ENCODE peak calls at places on chromosomes 5 and 9, in six cellular contexts. S is fibroblast of lung, J is astrocyte, H is H9, N is HCT116, V is GM12878. A is an unnamed sample.

GRCh38 chr5:18605186-18605585 is 970.9 kb downstream of the TAF11L14 start:
- DNase-seq in S (no peak), J (no peak), H (no peak), N (no peak), V (no peak), A (no peak)

GRCh38 chr5:133499896-133500295 is 112.4 kb downstream of the FSTL4 start:
- DNase-seq in S (no peak), J (no peak), H (no peak), N (no peak), V (no peak), A (no peak)

GRCh38 chr5:132102944-132103343 is 29.4 kb downstream of the CSF2 start:
- DNase-seq in S (no peak), J (no peak), H (no peak), N (no peak), V (no peak), A (no peak)

GRCh38 chr5:124907098-124907644 is 160.7 kb upstream of the ZNF608 start:
- DNase-seq in S (no peak), J (no peak), H (no peak), N (no peak), V (no peak), A (no peak)

GRCh38 chr9:81848472-81848871 is 79.8 kb upstream of the SPATA31D4 start:
- DNase-seq in S (peak), J (peak), H (no peak), N (no peak), V (no peak), A (peak)

GRCh38 chr5:103849934-103850333 is 287.3 kb upstream of the NUDT12 start:
- DNase-seq in S (peak), J (peak), H (no peak), N (peak), V (peak), A (peak)

GRCh38 chr9:91395106-91395552 is 28.5 kb downstream of the NFIL3 start:
- DNase-seq in S (peak), J (no peak), H (no peak), N (no peak), V (no peak), A (peak)

GRCh38 chr5:72662936-72663335 is 153.5 kb upstream of the TNPO1 start:
- DNase-seq in S (no peak), J (no peak), H (no peak), N (no peak), V (no peak), A (no peak)

GRCh38 chr5:132776077-132776931 is 735 bp downstream of the SEPTIN8 start:
- DNase-seq in S (peak), J (peak), H (peak), N (no peak), V (no peak), A (peak)

GRCh38 chr9:120910643-120911042 is 16.0 kb downstream of the TRAF1 start:
- DNase-seq in S (no peak), J (no peak), H (no peak), N (no peak), V (no peak), A (peak)

GRCh38 chr9:135101926-135102325 is 14.5 kb downstream of the OLFM1 start:
- DNase-seq in S (no peak), J (no peak), H (no peak), N (no peak), V (no peak), A (no peak)

GRCh38 chr9:131885144-131885609 is 145.3 kb upstream of the RAPGEF1 start:
- DNase-seq in S (no peak), J (no peak), H (no peak), N (no peak), V (no peak), A (no peak)

GRCh38 chr5:1217596-1218206 is 7.5 kb upstream of the SLC6A18 start:
- DNase-seq in S (no peak), J (no peak), H (peak), N (no peak), V (no peak), A (no peak)

GRCh38 chr9:129480227-129480626 is 140.7 kb downstream of the C9orf50 start:
- DNase-seq in S (peak), J (no peak), H (no peak), N (no peak), V (no peak), A (no peak)

GRCh38 chr5:50564558-50564957 is 101.9 kb upstream of the PARP8 start:
- DNase-seq in S (no peak), J (no peak), H (no peak), N (no peak), V (no peak), A (no peak)

GRCh38 chr5:115584501-115584900 is 17.8 kb downstream of the TICAM2 start:
- DNase-seq in S (no peak), J (no peak), H (no peak), N (no peak), V (no peak), A (no peak)

GRCh38 chr5:125199968-125200841 is 453.8 kb upstream of the ZNF608 start:
- DNase-seq in S (peak), J (peak), H (peak), N (no peak), V (no peak), A (no peak)

GRCh38 chr5:159850192-159850573 is 66.1 kb upstream of the ADRA1B start:
- DNase-seq in S (peak), J (peak), H (no peak), N (no peak), V (no peak), A (peak)

GRCh38 chr5:141814064-141814982 is 63.9 kb downstream of the PCDH1 start:
- DNase-seq in S (peak), J (no peak), H (peak), N (peak), V (no peak), A (peak)

GRCh38 chr5:38846379-38846967 is 661 bp downstream of the OSMR start:
- DNase-seq in S (peak), J (no peak), H (peak), N (no peak), V (no peak), A (no peak)

GRCh38 chr9:27471789-27472585 is 52.1 kb upstream of the IFNK start:
- DNase-seq in S (no peak), J (peak), H (no peak), N (no peak), V (no peak), A (no peak)

GRCh38 chr5:45696206-45696836 is at the start of gene HCN1:
- DNase-seq in S (peak), J (peak), H (peak), N (no peak), V (no peak), A (no peak)

GRCh38 chr5:175895701-175896102 is 24.3 kb downstream of the CPLX2 start:
- DNase-seq in S (no peak), J (no peak), H (no peak), N (no peak), V (peak), A (no peak)
- H3K27ac ChIP-seq in S (no peak), J (no peak), H (no peak), N (no peak), V (no peak), A (no peak)

GRCh38 chr5:149773245-149774095 is 43.4 kb downstream of the PPARGC1B start:
- DNase-seq in S (no peak), J (no peak), H (no peak), N (no peak), V (no peak), A (no peak)

GRCh38 chr5:149767278-149767550 is 37.1 kb downstream of the PPARGC1B start:
- DNase-seq in S (no peak), J (no peak), H (no peak), N (no peak), V (no peak), A (no peak)

GRCh38 chr5:149766460-149767277 is 36.6 kb downstream of the PPARGC1B start:
- DNase-seq in S (no peak), J (no peak), H (no peak), N (no peak), V (no peak), A (no peak)

GRCh38 chr5:149775785-149776184 is 45.7 kb downstream of the PPARGC1B start:
- DNase-seq in S (no peak), J (no peak), H (no peak), N (peak), V (peak), A (peak)

GRCh38 chr5:149771216-149771973 is 41.3 kb downstream of the PPARGC1B start:
- DNase-seq in S (no peak), J (no peak), H (no peak), N (no peak), V (no peak), A (no peak)
- H3K9ac ChIP-seq in S (no peak), J (no peak), H (no peak), N (no peak), V (no peak), A (no peak)

DNA sequence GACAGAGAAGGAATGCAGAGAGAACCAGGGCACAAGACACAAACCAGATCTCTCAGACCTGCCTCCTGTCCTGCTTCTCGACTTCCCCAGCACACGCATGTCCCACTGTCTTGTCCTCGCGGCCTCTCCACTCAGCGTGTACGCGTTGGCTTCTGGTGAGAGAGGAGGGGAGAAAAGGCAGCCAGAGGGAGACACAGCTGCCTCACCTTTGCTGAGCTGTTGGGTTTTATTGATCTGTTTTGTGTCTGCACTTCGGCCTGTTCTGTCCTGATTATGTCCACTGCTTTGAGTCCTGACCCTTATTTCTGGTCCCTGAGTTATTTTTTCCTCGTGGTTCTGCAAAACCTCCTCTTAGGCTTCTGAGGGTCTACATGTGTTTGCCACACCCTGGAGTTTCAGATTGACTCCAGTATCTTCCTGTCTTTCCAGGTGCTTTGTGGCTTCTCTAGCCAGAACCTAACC is 87.5 kb upstream of the AGXT2 start:
- DNase-seq in S (no peak), J (no peak), H (no peak), N (no peak), V (no peak), A (no peak)
- H3K4me2 ChIP-seq in S (no peak), J (no peak), H (no peak), N (no peak), V (no peak), A (no peak)

DNA sequence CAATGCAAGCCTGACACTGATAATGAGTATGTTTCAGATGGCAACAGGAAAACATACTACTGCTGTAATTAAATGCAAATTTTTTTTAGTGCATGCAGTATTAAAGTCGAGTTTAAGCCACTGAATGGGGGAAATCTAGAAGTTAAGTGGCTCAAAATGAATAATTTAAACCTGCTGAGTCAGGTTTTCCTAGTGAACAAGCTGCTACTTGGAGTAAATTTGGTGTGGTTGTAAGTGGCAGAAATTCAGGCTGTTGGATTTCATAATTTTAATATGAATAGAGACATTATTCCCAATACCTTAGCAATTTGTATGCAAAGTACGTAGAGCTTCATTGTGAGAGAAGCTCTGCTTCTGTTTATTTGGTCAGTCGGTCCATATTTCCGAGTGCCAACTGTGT is 121.9 kb downstream of the SLF1 start:
- DNase-seq in S (no peak), J (no peak), H (no peak), N (no peak), V (no peak), A (no peak)
- H3K27ac ChIP-seq in S (no peak), J (no peak), H (no peak), N (no peak), V (no peak), A (no peak)